ENCODE peak calls at places on chromosomes 12 and 14, in ten cellular contexts. One of them, this sample, is unnamed.

GRCh38 chr14:85487215-85487614 is 42.7 kb upstream of the FLRT2 start:
- DNase-seq in A172: no peak
- DNase-seq in cardiac fibroblast: peak; percentile 53
- DNase-seq in amniotic stem cell: no peak
- DNase-seq in activated T-helper 1 cell treated with Interleukin-2 at 50 U/mL for 16 hours: no peak
- DNase-seq in H4: no peak
- DNase-seq in left kidney: no peak
- DNase-seq in ELR: peak; percentile 11
- DNase-seq in neural crest cell: no peak
- DNase-seq in dorsolateral prefrontal cortex: no peak
- DNase-seq in this sample: no peak

GRCh38 chr12:14768823-14769405 is 34.4 kb downstream of the WBP11 start:
- DNase-seq in amniotic stem cell: no peak
- DNase-seq in ELR: peak; percentile 24
- DNase-seq in dorsolateral prefrontal cortex: no peak
- DNase-seq in cardiac fibroblast: peak; percentile 54
- DNase-seq in left kidney: peak; percentile 30
- DNase-seq in activated T-helper 1 cell treated with Interleukin-2 at 50 U/mL for 16 hours: no peak
- DNase-seq in H4: no peak
- DNase-seq in neural crest cell: no peak
- DNase-seq in A172: no peak
- DNase-seq in this sample: no peak

GRCh38 chr14:103122578-103123127 is 608 bp upstream of the TNFAIP2 start:
- DNase-seq in dorsolateral prefrontal cortex: no peak
- DNase-seq in A172: no peak
- DNase-seq in left kidney: peak; percentile 63
- DNase-seq in amniotic stem cell: no peak
- DNase-seq in activated T-helper 1 cell treated with Interleukin-2 at 50 U/mL for 16 hours: no peak
- DNase-seq in H4: no peak
- DNase-seq in ELR: no peak
- DNase-seq in cardiac fibroblast: no peak
- DNase-seq in neural crest cell: no peak
- DNase-seq in this sample: peak; percentile 41

GRCh38 chr14:96754845-96755184 is 42.4 kb upstream of the VRK1 start:
- DNase-seq in cardiac fibroblast: no peak
- DNase-seq in left kidney: peak; percentile 50
- DNase-seq in amniotic stem cell: no peak
- DNase-seq in ELR: no peak
- DNase-seq in dorsolateral prefrontal cortex: no peak
- DNase-seq in neural crest cell: no peak
- DNase-seq in A172: no peak
- DNase-seq in H4: no peak
- DNase-seq in activated T-helper 1 cell treated with Interleukin-2 at 50 U/mL for 16 hours: no peak
- DNase-seq in this sample: no peak

GRCh38 chr12:40281791-40282364 is 57.1 kb downstream of the LRRK2 start:
- DNase-seq in activated T-helper 1 cell treated with Interleukin-2 at 50 U/mL for 16 hours: no peak
- DNase-seq in cardiac fibroblast: no peak
- DNase-seq in neural crest cell: no peak
- DNase-seq in left kidney: no peak
- DNase-seq in dorsolateral prefrontal cortex: no peak
- DNase-seq in ELR: no peak
- DNase-seq in amniotic stem cell: no peak
- DNase-seq in A172: no peak
- DNase-seq in H4: no peak
- DNase-seq in this sample: no peak

GRCh38 chr12:31035226-31035625 is 38.4 kb upstream of the DDX11 start:
- DNase-seq in amniotic stem cell: no peak
- DNase-seq in left kidney: no peak
- DNase-seq in ELR: no peak
- DNase-seq in activated T-helper 1 cell treated with Interleukin-2 at 50 U/mL for 16 hours: no peak
- DNase-seq in H4: no peak
- DNase-seq in A172: peak; percentile 69
- DNase-seq in cardiac fibroblast: no peak
- DNase-seq in neural crest cell: no peak
- DNase-seq in dorsolateral prefrontal cortex: no peak
- DNase-seq in this sample: no peak

GRCh38 chr12:100986595-100987547 is 192.3 kb downstream of the ANO4 start:
- DNase-seq in cardiac fibroblast: no peak
- DNase-seq in activated T-helper 1 cell treated with Interleukin-2 at 50 U/mL for 16 hours: no peak
- DNase-seq in H4: no peak
- DNase-seq in A172: peak; percentile 14
- DNase-seq in amniotic stem cell: no peak
- DNase-seq in neural crest cell: no peak
- DNase-seq in left kidney: peak; percentile 35
- DNase-seq in ELR: peak; percentile 4
- DNase-seq in dorsolateral prefrontal cortex: no peak
- DNase-seq in this sample: peak; percentile 2

GRCh38 chr12:93702707-93703305 is 25.6 kb downstream of the CRADD start:
- DNase-seq in cardiac fibroblast: no peak
- DNase-seq in left kidney: no peak
- DNase-seq in amniotic stem cell: no peak
- DNase-seq in A172: no peak
- DNase-seq in dorsolateral prefrontal cortex: no peak
- DNase-seq in neural crest cell: no peak
- DNase-seq in H4: no peak
- DNase-seq in ELR: no peak
- DNase-seq in activated T-helper 1 cell treated with Interleukin-2 at 50 U/mL for 16 hours: no peak
- DNase-seq in this sample: no peak

GRCh38 chr12:52063986-52064649 is 5.7 kb upstream of the ATG101 start:
- DNase-seq in cardiac fibroblast: peak; percentile 92
- DNase-seq in ELR: peak; percentile 86
- DNase-seq in amniotic stem cell: no peak
- DNase-seq in dorsolateral prefrontal cortex: no peak
- DNase-seq in left kidney: no peak
- DNase-seq in neural crest cell: no peak
- DNase-seq in H4: peak; percentile 53
- DNase-seq in A172: no peak
- DNase-seq in activated T-helper 1 cell treated with Interleukin-2 at 50 U/mL for 16 hours: no peak
- DNase-seq in this sample: peak; percentile 73

GRCh38 chr12:64025174-64025958 is 180.9 kb downstream of the SRGAP1 start:
- DNase-seq in amniotic stem cell: peak; percentile 59
- DNase-seq in ELR: no peak
- DNase-seq in A172: no peak
- DNase-seq in activated T-helper 1 cell treated with Interleukin-2 at 50 U/mL for 16 hours: no peak
- DNase-seq in dorsolateral prefrontal cortex: no peak
- DNase-seq in H4: no peak
- DNase-seq in left kidney: no peak
- DNase-seq in neural crest cell: no peak
- DNase-seq in cardiac fibroblast: no peak
- DNase-seq in this sample: no peak

GRCh38 chr14:106874365-106874764 is 1348.0 kb downstream of the TMEM121 start:
- DNase-seq in ELR: no peak
- DNase-seq in neural crest cell: no peak
- DNase-seq in H4: no peak
- DNase-seq in dorsolateral prefrontal cortex: no peak
- DNase-seq in amniotic stem cell: no peak
- DNase-seq in cardiac fibroblast: no peak
- DNase-seq in A172: no peak
- DNase-seq in left kidney: no peak
- DNase-seq in activated T-helper 1 cell treated with Interleukin-2 at 50 U/mL for 16 hours: no peak
- DNase-seq in this sample: no peak

GRCh38 chr14:101733211-101733610 is 28.3 kb upstream of the PPP2R5C start:
- DNase-seq in ELR: peak; percentile 85
- DNase-seq in amniotic stem cell: no peak
- DNase-seq in activated T-helper 1 cell treated with Interleukin-2 at 50 U/mL for 16 hours: no peak
- DNase-seq in A172: peak; percentile 38
- DNase-seq in left kidney: no peak
- DNase-seq in neural crest cell: no peak
- DNase-seq in dorsolateral prefrontal cortex: no peak
- DNase-seq in H4: peak; percentile 43
- DNase-seq in cardiac fibroblast: peak; percentile 84
- DNase-seq in this sample: no peak

GRCh38 chr14:56136571-56137498 is 18.6 kb downstream of the PELI2 start:
- DNase-seq in dorsolateral prefrontal cortex: no peak
- DNase-seq in neural crest cell: no peak
- DNase-seq in activated T-helper 1 cell treated with Interleukin-2 at 50 U/mL for 16 hours: no peak
- DNase-seq in ELR: no peak
- DNase-seq in H4: no peak
- DNase-seq in cardiac fibroblast: no peak
- DNase-seq in amniotic stem cell: no peak
- DNase-seq in A172: no peak
- DNase-seq in left kidney: peak; percentile 46
- DNase-seq in this sample: no peak

GRCh38 chr12:131864469-131864868 is 30.0 kb upstream of the ULK1 start:
- DNase-seq in H4: no peak
- DNase-seq in A172: no peak
- DNase-seq in left kidney: no peak
- DNase-seq in neural crest cell: no peak
- DNase-seq in cardiac fibroblast: no peak
- DNase-seq in amniotic stem cell: no peak
- DNase-seq in dorsolateral prefrontal cortex: no peak
- DNase-seq in ELR: no peak
- DNase-seq in activated T-helper 1 cell treated with Interleukin-2 at 50 U/mL for 16 hours: no peak
- DNase-seq in this sample: no peak

GRCh38 chr12:32896438-32897275 is at the start of gene PKP2:
- DNase-seq in dorsolateral prefrontal cortex: no peak
- DNase-seq in ELR: no peak
- DNase-seq in cardiac fibroblast: no peak
- DNase-seq in amniotic stem cell: no peak
- DNase-seq in neural crest cell: peak; percentile 46
- DNase-seq in H4: peak; percentile 38
- DNase-seq in activated T-helper 1 cell treated with Interleukin-2 at 50 U/mL for 16 hours: no peak
- DNase-seq in A172: peak; percentile 69
- DNase-seq in left kidney: peak; percentile 92
- DNase-seq in this sample: peak; percentile 36

GRCh38 chr14:74671789-74672188 is 41.1 kb downstream of the AREL1 start:
- DNase-seq in cardiac fibroblast: peak; percentile 90
- DNase-seq in neural crest cell: no peak
- DNase-seq in activated T-helper 1 cell treated with Interleukin-2 at 50 U/mL for 16 hours: no peak
- DNase-seq in left kidney: no peak
- DNase-seq in A172: peak; percentile 81
- DNase-seq in H4: peak; percentile 33
- DNase-seq in ELR: peak; percentile 84
- DNase-seq in dorsolateral prefrontal cortex: no peak
- DNase-seq in amniotic stem cell: peak; percentile 48
- DNase-seq in this sample: peak; percentile 85

GRCh38 chr14:23405516-23406025 is 2.5 kb downstream of the MYH6 start:
- DNase-seq in dorsolateral prefrontal cortex: no peak
- DNase-seq in neural crest cell: no peak
- DNase-seq in ELR: no peak
- DNase-seq in amniotic stem cell: no peak
- DNase-seq in H4: no peak
- DNase-seq in A172: no peak
- DNase-seq in left kidney: no peak
- DNase-seq in activated T-helper 1 cell treated with Interleukin-2 at 50 U/mL for 16 hours: no peak
- DNase-seq in cardiac fibroblast: no peak
- DNase-seq in this sample: no peak

GRCh38 chr12:119153477-119154434 is 25.0 kb upstream of the HSPB8 start:
- DNase-seq in dorsolateral prefrontal cortex: no peak
- DNase-seq in neural crest cell: peak; percentile 80
- DNase-seq in A172: peak; percentile 5
- DNase-seq in left kidney: peak; percentile 79
- DNase-seq in amniotic stem cell: no peak
- DNase-seq in cardiac fibroblast: no peak
- DNase-seq in H4: peak; percentile 67
- DNase-seq in ELR: peak; percentile 5
- DNase-seq in activated T-helper 1 cell treated with Interleukin-2 at 50 U/mL for 16 hours: no peak
- DNase-seq in this sample: peak; percentile 30

GRCh38 chr12:15558915-15559528 is 230.2 kb downstream of the EPS8 start:
- DNase-seq in amniotic stem cell: no peak
- DNase-seq in H4: no peak
- DNase-seq in cardiac fibroblast: peak; percentile 90
- DNase-seq in ELR: peak; percentile 65
- DNase-seq in A172: peak; percentile 13
- DNase-seq in activated T-helper 1 cell treated with Interleukin-2 at 50 U/mL for 16 hours: no peak
- DNase-seq in left kidney: no peak
- DNase-seq in dorsolateral prefrontal cortex: no peak
- DNase-seq in neural crest cell: no peak
- DNase-seq in this sample: no peak

GRCh38 chr14:76872796-76873432 is 46.7 kb downstream of the LRRC74A start:
- DNase-seq in left kidney: peak; percentile 76
- DNase-seq in A172: peak; percentile 21
- DNase-seq in neural crest cell: peak; percentile 68
- DNase-seq in activated T-helper 1 cell treated with Interleukin-2 at 50 U/mL for 16 hours: peak; percentile 44
- DNase-seq in H4: peak; percentile 24
- DNase-seq in ELR: peak; percentile 60
- DNase-seq in dorsolateral prefrontal cortex: peak; percentile 62
- DNase-seq in amniotic stem cell: no peak
- DNase-seq in cardiac fibroblast: peak; percentile 58
- DNase-seq in this sample: peak; percentile 41

GRCh38 chr14:94671870-94672444 is 59.8 kb downstream of the SERPINA3 start:
- DNase-seq in H4: no peak
- DNase-seq in neural crest cell: no peak
- DNase-seq in ELR: no peak
- DNase-seq in activated T-helper 1 cell treated with Interleukin-2 at 50 U/mL for 16 hours: no peak
- DNase-seq in A172: no peak
- DNase-seq in dorsolateral prefrontal cortex: no peak
- DNase-seq in left kidney: no peak
- DNase-seq in amniotic stem cell: no peak
- DNase-seq in cardiac fibroblast: peak; percentile 34
- DNase-seq in this sample: no peak

GRCh38 chr12:62646566-62646965 is 179.9 kb downstream of the MON2 start:
- DNase-seq in ELR: no peak
- DNase-seq in neural crest cell: no peak
- DNase-seq in amniotic stem cell: no peak
- DNase-seq in left kidney: no peak
- DNase-seq in cardiac fibroblast: no peak
- DNase-seq in activated T-helper 1 cell treated with Interleukin-2 at 50 U/mL for 16 hours: no peak
- DNase-seq in A172: no peak
- DNase-seq in H4: no peak
- DNase-seq in dorsolateral prefrontal cortex: no peak
- DNase-seq in this sample: no peak

GRCh38 chr14:34113051-34113511 is 162.2 kb upstream of the EGLN3 start:
- DNase-seq in dorsolateral prefrontal cortex: no peak
- DNase-seq in activated T-helper 1 cell treated with Interleukin-2 at 50 U/mL for 16 hours: no peak
- DNase-seq in amniotic stem cell: peak; percentile 37
- DNase-seq in ELR: peak; percentile 67
- DNase-seq in cardiac fibroblast: peak; percentile 5
- DNase-seq in A172: peak; percentile 49
- DNase-seq in neural crest cell: no peak
- DNase-seq in H4: peak; percentile 31
- DNase-seq in left kidney: no peak
- DNase-seq in this sample: no peak

GRCh38 chr12:9640024-9640423 is 29.5 kb upstream of the CLEC2D start:
- DNase-seq in ELR: no peak
- DNase-seq in dorsolateral prefrontal cortex: no peak
- DNase-seq in activated T-helper 1 cell treated with Interleukin-2 at 50 U/mL for 16 hours: no peak
- DNase-seq in amniotic stem cell: no peak
- DNase-seq in cardiac fibroblast: no peak
- DNase-seq in H4: no peak
- DNase-seq in neural crest cell: no peak
- DNase-seq in left kidney: no peak
- DNase-seq in A172: no peak
- DNase-seq in this sample: no peak

GRCh38 chr12:26805401-26805971 is 27.5 kb downstream of the ITPR2 start:
- DNase-seq in ELR: no peak
- DNase-seq in cardiac fibroblast: no peak
- DNase-seq in H4: no peak
- DNase-seq in left kidney: no peak
- DNase-seq in dorsolateral prefrontal cortex: no peak
- DNase-seq in activated T-helper 1 cell treated with Interleukin-2 at 50 U/mL for 16 hours: no peak
- DNase-seq in A172: no peak
- DNase-seq in amniotic stem cell: no peak
- DNase-seq in neural crest cell: no peak
- DNase-seq in this sample: no peak

GRCh38 chr14:54627718-54628345 is 60.9 kb downstream of the SAMD4A start:
- DNase-seq in ELR: peak; percentile 36
- DNase-seq in A172: no peak
- DNase-seq in H4: no peak
- DNase-seq in dorsolateral prefrontal cortex: peak; percentile 44
- DNase-seq in amniotic stem cell: peak; percentile 39
- DNase-seq in cardiac fibroblast: peak; percentile 77
- DNase-seq in activated T-helper 1 cell treated with Interleukin-2 at 50 U/mL for 16 hours: no peak
- DNase-seq in left kidney: peak; percentile 92
- DNase-seq in neural crest cell: peak; percentile 22
- DNase-seq in this sample: peak; percentile 88

GRCh38 chr12:112439769-112440168 is 21.0 kb downstream of the PTPN11 start:
- DNase-seq in dorsolateral prefrontal cortex: no peak
- DNase-seq in cardiac fibroblast: no peak
- DNase-seq in left kidney: no peak
- DNase-seq in neural crest cell: no peak
- DNase-seq in activated T-helper 1 cell treated with Interleukin-2 at 50 U/mL for 16 hours: no peak
- DNase-seq in A172: no peak
- DNase-seq in H4: no peak
- DNase-seq in ELR: no peak
- DNase-seq in amniotic stem cell: no peak
- DNase-seq in this sample: no peak

GRCh38 chr14:104851896-104852663 is 13.0 kb upstream of the CEP170B start:
- DNase-seq in A172: no peak
- DNase-seq in amniotic stem cell: no peak
- DNase-seq in H4: no peak
- DNase-seq in activated T-helper 1 cell treated with Interleukin-2 at 50 U/mL for 16 hours: no peak
- DNase-seq in neural crest cell: no peak
- DNase-seq in cardiac fibroblast: no peak
- DNase-seq in left kidney: no peak
- DNase-seq in dorsolateral prefrontal cortex: no peak
- DNase-seq in ELR: no peak
- DNase-seq in this sample: no peak

This sample was measured in endothelial cell of umbilical vein.